ENCODE peak calls at places on chromosomes 3 and 15, in nine cellular contexts. P is A549, Y is ovary, A is prostate gland, J is HCT116, O is sigmoid colon, K is heart left ventricle, M is gastrocnemius medialis, C is right lobe of liver. Z is an unnamed sample.

GRCh38 chr3:16587703-16588070 is 17.5 kb downstream of the DAZL start:
- DNase-seq in P (no peak), Y (no peak), A (no peak), J (no peak), O (no peak), K (no peak), M (no peak), C (no peak), Z (no peak)

GRCh38 chr3:159848348-159849118 is 140.1 kb upstream of the IL12A start:
- DNase-seq in P (no peak), Y (no peak), A (no peak), J (no peak), O (no peak), K (no peak), M (no peak), C (no peak), Z (no peak)

GRCh38 chr3:56196700-56197099 is 271.6 kb downstream of the ERC2 start:
- DNase-seq in P (no peak), Y (no peak), A (no peak), J (no peak), O (no peak), K (no peak), M (no peak), C (no peak), Z (no peak)

GRCh38 chr15:45732544-45733130 is 97.8 kb downstream of the SQOR start:
- DNase-seq in P (no peak), Y (no peak), A (peak), J (no peak), O (peak), K (peak), M (no peak), C (no peak), Z (peak)

GRCh38 chr3:37016903-37017302 is 23.6 kb downstream of the MLH1 start:
- DNase-seq in P (no peak), Y (no peak), A (no peak), J (no peak), O (no peak), K (peak), M (no peak), C (no peak), Z (no peak)

GRCh38 chr3:35081902-35082301 is 557.4 kb upstream of the ARPP21 start:
- DNase-seq in P (no peak), Y (no peak), A (no peak), J (no peak), O (no peak), K (no peak), M (no peak), C (no peak), Z (no peak)

GRCh38 chr3:15331606-15332404 is 581 bp downstream of the SH3BP5 start:
- DNase-seq in P (peak), Y (peak), A (no peak), J (no peak), O (peak), K (peak), M (peak), C (peak), Z (peak)

GRCh38 chr3:144590854-144591253 is 619.2 kb downstream of the DIPK2A start:
- DNase-seq in P (peak), Y (no peak), A (no peak), J (no peak), O (no peak), K (no peak), M (no peak), C (no peak), Z (no peak)

GRCh38 chr15:89035658-89036057 is 52.6 kb upstream of the ABHD2 start:
- DNase-seq in P (no peak), Y (no peak), A (no peak), J (no peak), O (no peak), K (no peak), M (no peak), C (no peak), Z (no peak)

GRCh38 chr3:120438971-120439370 is 11.8 kb downstream of the FSTL1 start:
- DNase-seq in P (no peak), Y (peak), A (peak), J (no peak), O (peak), K (peak), M (no peak), C (peak), Z (peak)

GRCh38 chr3:172519740-172520139 is 3.5 kb downstream of the TNFSF10 start:
- DNase-seq in P (no peak), Y (no peak), A (peak), J (no peak), O (no peak), K (no peak), M (no peak), C (no peak), Z (no peak)

GRCh38 chr3:108914774-108915641 is 38.7 kb downstream of the GUCA1C start:
- DNase-seq in P (peak), Y (peak), A (peak), J (peak), O (no peak), K (peak), M (no peak), C (no peak), Z (peak)

GRCh38 chr15:94576889-94577533 is 345.6 kb downstream of the MCTP2 start:
- DNase-seq in P (no peak), Y (no peak), A (no peak), J (peak), O (no peak), K (no peak), M (no peak), C (no peak), Z (peak)

GRCh38 chr15:78537266-78537665 is 3.0 kb upstream of the PSMA4 start:
- DNase-seq in P (no peak), Y (no peak), A (no peak), J (no peak), O (no peak), K (no peak), M (no peak), C (no peak), Z (no peak)

GRCh38 chr3:30502051-30502741 is 104.2 kb upstream of the TGFBR2 start:
- DNase-seq in P (no peak), Y (no peak), A (no peak), J (no peak), O (no peak), K (no peak), M (no peak), C (no peak), Z (no peak)

GRCh38 chr3:170865209-170866094 is 4.5 kb downstream of the RPL22L1 start:
- DNase-seq in P (no peak), Y (no peak), A (no peak), J (no peak), O (no peak), K (no peak), M (no peak), C (no peak), Z (no peak)

GRCh38 chr3:111592941-111593340 is 2.2 kb downstream of the ZBED2 start:
- DNase-seq in P (no peak), Y (no peak), A (no peak), J (no peak), O (no peak), K (no peak), M (no peak), C (no peak), Z (peak)

GRCh38 chr3:171948674-171949073 is 90.7 kb upstream of the FNDC3B start:
- DNase-seq in P (no peak), Y (no peak), A (no peak), J (no peak), O (no peak), K (no peak), M (no peak), C (no peak), Z (no peak)

GRCh38 chr3:122030381-122031122 is 8.5 kb upstream of the ILDR1 start:
- DNase-seq in P (no peak), Y (no peak), A (no peak), J (no peak), O (no peak), K (no peak), M (no peak), C (no peak), Z (no peak)

GRCh38 chr3:128274837-128275236 is 121.6 kb downstream of the EEFSEC start:
- DNase-seq in P (no peak), Y (no peak), A (no peak), J (no peak), O (no peak), K (no peak), M (no peak), C (no peak), Z (no peak)

GRCh38 chr3:99747915-99748314 is 69.7 kb upstream of the CMSS1 start:
- DNase-seq in P (no peak), Y (no peak), A (no peak), J (peak), O (no peak), K (no peak), M (no peak), C (no peak), Z (peak)

GRCh38 chr15:31740203-31740602 is 290.1 kb upstream of the CHRNA7 start:
- DNase-seq in P (no peak), Y (no peak), A (no peak), J (no peak), O (no peak), K (no peak), M (no peak), C (no peak), Z (no peak)

GRCh38 chr15:98131924-98132323 is 171.4 kb downstream of the ARRDC4 start:
- DNase-seq in P (no peak), Y (no peak), A (no peak), J (no peak), O (no peak), K (no peak), M (no peak), C (no peak), Z (no peak)

GRCh38 chr3:17360991-17361390 is 381.4 kb downstream of the TBC1D5 start:
- DNase-seq in P (no peak), Y (no peak), A (no peak), J (no peak), O (no peak), K (no peak), M (no peak), C (no peak), Z (no peak)

GRCh38 chr3:195183071-195183776 is 87.7 kb downstream of the XXYLT1 start:
- DNase-seq in P (no peak), Y (no peak), A (no peak), J (no peak), O (peak), K (no peak), M (no peak), C (no peak), Z (no peak)

GRCh38 chr3:12345141-12345561 is 56.3 kb downstream of the PPARG start:
- DNase-seq in P (peak), Y (no peak), A (no peak), J (peak), O (no peak), K (no peak), M (no peak), C (no peak), Z (no peak)

GRCh38 chr15:28114721-28115622 is 15.9 kb upstream of the OCA2 start:
- DNase-seq in P (no peak), Y (peak), A (no peak), J (no peak), O (peak), K (no peak), M (no peak), C (no peak), Z (peak)

GRCh38 chr3:42179110-42179725 is 86.8 kb downstream of the CCK start:
- DNase-seq in P (peak), Y (peak), A (no peak), J (peak), O (peak), K (no peak), M (peak), C (no peak), Z (peak)

GRCh38 chr3:133966954-133967353 is 62.8 kb downstream of the SLCO2A1 start:
- DNase-seq in P (no peak), Y (no peak), A (no peak), J (no peak), O (peak), K (no peak), M (no peak), C (no peak), Z (no peak)

GRCh38 chr15:74891469-74891868 is 1.6 kb downstream of the MPI start:
- DNase-seq in P (no peak), Y (no peak), A (no peak), J (no peak), O (no peak), K (no peak), M (no peak), C (peak), Z (no peak)

GRCh38 chr15:22979069-22979698 is 984 bp downstream of the CYFIP1 start:
- DNase-seq in P (peak), Y (peak), A (peak), J (no peak), O (peak), K (peak), M (peak), C (peak), Z (peak)

GRCh38 chr3:14216257-14217048 is 37.8 kb downstream of the LSM3 start:
- DNase-seq in P (no peak), Y (no peak), A (no peak), J (no peak), O (no peak), K (peak), M (no peak), C (no peak), Z (no peak)

GRCh38 chr3:194265505-194265892 is 85.6 kb downstream of the CPN2 start:
- DNase-seq in P (no peak), Y (peak), A (peak), J (no peak), O (peak), K (peak), M (peak), C (peak), Z (peak)

GRCh38 chr3:156978471-156978961 is 152.4 kb downstream of the LEKR1 start:
- DNase-seq in P (no peak), Y (no peak), A (no peak), J (no peak), O (no peak), K (no peak), M (no peak), C (no peak), Z (no peak)

GRCh38 chr15:70315431-70315830 is 217.7 kb upstream of the TLE3 start:
- DNase-seq in P (no peak), Y (no peak), A (no peak), J (no peak), O (no peak), K (no peak), M (no peak), C (no peak), Z (no peak)
- H3K27ac ChIP-seq in P (no peak), Y (no peak), A (no peak), J (no peak), O (no peak), K (no peak), M (no peak), C (no peak), Z (no peak)

GRCh38 chr3:10995871-10996270 is 3.3 kb downstream of the SLC6A1 start:
- DNase-seq in P (no peak), Y (no peak), A (no peak), J (no peak), O (no peak), K (no peak), M (no peak), C (no peak), Z (no peak)

GRCh38 chr3:10998542-10998941 is 6.0 kb downstream of the SLC6A1 start:
- DNase-seq in P (no peak), Y (no peak), A (no peak), J (no peak), O (no peak), K (no peak), M (no peak), C (peak), Z (no peak)

GRCh38 chr3:10994311-10994710 is 1.8 kb downstream of the SLC6A1 start:
- DNase-seq in P (no peak), Y (no peak), A (no peak), J (no peak), O (no peak), K (no peak), M (no peak), C (no peak), Z (no peak)

GRCh38 chr3:10997196-10997595 is 4.6 kb downstream of the SLC6A1 start:
- DNase-seq in P (no peak), Y (no peak), A (no peak), J (no peak), O (no peak), K (no peak), M (no peak), C (no peak), Z (no peak)

GRCh38 chr3:10996345-10997050 is 4.0 kb downstream of the SLC6A1 start:
- DNase-seq in P (no peak), Y (no peak), A (no peak), J (no peak), O (no peak), K (no peak), M (no peak), C (no peak), Z (no peak)
- TF ChIP-seq POLR2A in P (no peak), Y (no peak), A (no peak), J (no peak), O (no peak), K (no peak), M (no peak), C (no peak), Z (no peak)

GRCh38 chr3:153285194-153285641 is 123.2 kb downstream of the RAP2B start:
- DNase-seq in P (no peak), Y (no peak), A (no peak), J (no peak), O (no peak), K (peak), M (no peak), C (no peak), Z (no peak)

GRCh38 chr3:153289334-153289808 is 127.3 kb downstream of the RAP2B start:
- DNase-seq in P (no peak), Y (no peak), A (no peak), J (no peak), O (no peak), K (no peak), M (no peak), C (no peak), Z (no peak)

GRCh38 chr3:153285982-153286381 is 124.0 kb downstream of the RAP2B start:
- DNase-seq in P (no peak), Y (no peak), A (no peak), J (no peak), O (no peak), K (no peak), M (no peak), C (no peak), Z (no peak)

GRCh38 chr3:153287017-153287416 is 125.0 kb downstream of the RAP2B start:
- DNase-seq in P (no peak), Y (no peak), A (no peak), J (no peak), O (no peak), K (no peak), M (no peak), C (no peak), Z (no peak)

GRCh38 chr3:153284282-153284938 is 122.4 kb downstream of the RAP2B start:
- DNase-seq in P (peak), Y (no peak), A (peak), J (peak), O (peak), K (peak), M (peak), C (no peak), Z (peak)
- H3K27ac ChIP-seq in P (peak), Y (no peak), A (peak), J (no peak), O (peak), K (peak), M (peak), C (no peak), Z (no peak)

GRCh38 chr15:40097968-40098476 is 10.7 kb downstream of the BMF start:
- DNase-seq in P (no peak), Y (no peak), A (peak), J (no peak), O (peak), K (peak), M (peak), C (no peak), Z (peak)
- TF ChIP-seq POLR2A in P (no peak), Y (no peak), A (no peak), J (no peak), O (no peak), K (no peak), M (no peak), C (no peak), Z (no peak)

DNA sequence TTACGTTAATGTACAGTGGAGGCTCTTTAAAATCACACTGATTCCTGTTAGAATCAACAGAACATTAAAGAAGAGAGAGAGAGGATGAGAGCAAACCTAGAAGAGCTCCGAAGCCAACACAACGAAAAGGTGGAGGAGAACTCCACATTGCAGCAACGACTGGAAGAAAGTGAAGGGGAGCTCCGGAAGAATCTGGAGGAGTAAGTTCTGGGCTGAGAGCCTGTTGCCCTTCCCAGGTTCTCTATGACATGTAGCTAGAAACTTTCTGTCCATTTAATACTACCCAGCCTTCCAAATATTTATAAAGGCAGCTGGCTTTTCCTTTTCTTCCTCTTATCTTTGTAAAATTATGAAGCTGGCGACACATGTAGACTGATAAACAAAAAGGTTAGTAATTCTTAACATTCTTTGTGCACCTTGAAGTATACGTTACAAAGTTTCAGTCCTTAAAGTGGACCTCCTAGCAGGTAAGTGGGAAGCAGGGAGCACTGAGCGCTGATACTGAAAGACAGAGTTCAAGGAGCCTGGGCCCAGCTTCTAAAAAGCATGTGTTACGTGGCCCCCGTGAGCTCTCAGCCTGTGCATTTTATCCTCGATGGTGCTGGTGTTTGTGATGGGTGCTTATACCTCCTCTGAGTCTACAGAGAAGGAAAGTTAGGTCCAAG is 75.9 kb downstream of the CGNL1 start:
- DNase-seq in P (no peak), Y (no peak), A (no peak), J (no peak), O (no peak), K (no peak), M (no peak), C (no peak), Z (no peak)
- H3K27ac ChIP-seq in P (no peak), Y (no peak), A (peak), J (no peak), O (no peak), K (no peak), M (no peak), C (no peak), Z (peak)

DNA sequence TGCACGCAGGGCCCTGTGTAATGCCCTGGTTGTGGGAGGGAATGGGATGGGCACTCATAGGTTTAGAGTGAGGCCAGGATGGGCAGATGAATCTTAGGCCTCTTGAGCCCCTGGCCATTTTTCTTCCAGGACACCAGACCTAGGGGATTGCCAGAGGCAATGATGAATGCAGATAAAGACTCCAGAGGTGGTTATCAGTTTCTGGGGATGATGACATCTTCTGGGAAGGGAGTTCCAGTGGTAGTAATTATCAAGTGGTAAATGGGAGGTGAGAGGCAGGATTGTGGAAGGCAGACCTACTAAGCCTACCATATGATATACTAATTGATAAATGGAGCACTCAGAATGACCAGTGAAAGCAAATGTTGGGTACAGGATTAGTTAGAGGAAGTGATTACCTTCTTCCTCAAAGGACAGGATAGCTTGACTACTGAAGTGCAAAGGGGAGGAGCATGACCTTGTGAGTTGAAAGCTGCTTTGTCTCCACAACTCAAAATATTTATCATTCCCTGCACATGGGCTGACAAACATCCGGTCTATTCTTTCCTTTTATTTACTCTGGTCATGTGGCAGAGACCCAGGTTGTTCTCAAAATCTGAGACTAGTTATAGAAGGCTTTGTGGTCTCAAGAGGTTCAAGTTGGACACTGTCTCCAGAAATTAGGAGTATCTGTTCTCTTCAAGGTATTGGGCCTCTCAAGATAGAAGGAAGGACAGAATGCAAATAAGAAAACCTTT is 10.2 kb upstream of the MAPK6 start:
- DNase-seq in P (no peak), Y (no peak), A (peak), J (no peak), O (no peak), K (no peak), M (no peak), C (no peak), Z (no peak)
- TF ChIP-seq POLR2A in P (no peak), Y (no peak), A (no peak), J (no peak), O (no peak), K (no peak), M (no peak), C (no peak), Z (no peak)

GRCh38 chr15:42151736-42152135 is 4.7 kb downstream of the PLA2G4F start:
- DNase-seq in P (no peak), Y (no peak), A (peak), J (no peak), O (no peak), K (no peak), M (no peak), C (no peak), Z (peak)

GRCh38 chr15:42152921-42153680 is 3.3 kb downstream of the PLA2G4F start:
- DNase-seq in P (no peak), Y (no peak), A (no peak), J (no peak), O (no peak), K (no peak), M (no peak), C (no peak), Z (no peak)

GRCh38 chr15:42153874-42154575 is 2.4 kb downstream of the PLA2G4F start:
- DNase-seq in P (no peak), Y (no peak), A (no peak), J (no peak), O (no peak), K (no peak), M (no peak), C (no peak), Z (no peak)

GRCh38 chr15:42151012-42151615 is 5.3 kb downstream of the PLA2G4F start:
- DNase-seq in P (no peak), Y (no peak), A (no peak), J (no peak), O (no peak), K (no peak), M (no peak), C (no peak), Z (no peak)

GRCh38 chr15:42152196-42152920 is 4.1 kb downstream of the PLA2G4F start:
- DNase-seq in P (no peak), Y (no peak), A (peak), J (no peak), O (no peak), K (peak), M (peak), C (no peak), Z (peak)
- H3K27ac ChIP-seq in P (no peak), Y (no peak), A (peak), J (no peak), O (no peak), K (peak), M (peak), C (no peak), Z (peak)

GRCh38 chr3:67848299-67848698 is 193.9 kb upstream of the SUCLG2 start:
- DNase-seq in P (no peak), Y (no peak), A (no peak), J (no peak), O (no peak), K (no peak), M (no peak), C (no peak), Z (no peak)
- TF ChIP-seq POLR2A in P (no peak), Y (no peak), A (no peak), J (no peak), O (no peak), K (no peak), M (no peak), C (no peak), Z (no peak)